ENCODE peak calls at places on chromosome 18, in six cellular contexts. C, N, Q, L, F and M are unnamed samples.

GRCh38 chr18:10499230-10499629 is 26.6 kb upstream of the NAPG start:
- DNase-seq in C (no peak), N (no peak), Q (no peak), L (no peak), F (no peak), M (no peak)

GRCh38 chr18:78770149-78771139 is 209.2 kb upstream of the SALL3 start:
- DNase-seq in C (no peak), N (no peak), Q (no peak), L (no peak), F (no peak), M (no peak)

GRCh38 chr18:74831571-74832250 is 234.0 kb downstream of the ZNF407 start:
- DNase-seq in C (no peak), N (no peak), Q (no peak), L (no peak), F (no peak), M (no peak)

GRCh38 chr18:40962784-40963183 is 992.2 kb upstream of the PIK3C3 start:
- DNase-seq in C (no peak), N (no peak), Q (no peak), L (no peak), F (no peak), M (no peak)

GRCh38 chr18:79507076-79507545 is 111.4 kb downstream of the NFATC1 start:
- DNase-seq in C (no peak), N (no peak), Q (peak; percentile 92), L (no peak), F (peak; percentile 50), M (no peak)

GRCh38 chr18:12766986-12767433 is 64.2 kb downstream of the PSMG2 start:
- DNase-seq in C (no peak), N (no peak), Q (no peak), L (peak; percentile 72), F (no peak), M (no peak)

GRCh38 chr18:10006261-10006903 is 92.6 kb downstream of the VAPA start:
- DNase-seq in C (peak; percentile 64), N (no peak), Q (peak; percentile 67), L (no peak), F (no peak), M (no peak)

GRCh38 chr18:24602156-24602555 is 141.7 kb downstream of the HRH4 start:
- DNase-seq in C (peak; percentile 3), N (no peak), Q (no peak), L (no peak), F (no peak), M (no peak)

GRCh38 chr18:64513401-64513800 is 364.5 kb upstream of the LINC00305 start:
- DNase-seq in C (no peak), N (no peak), Q (no peak), L (no peak), F (no peak), M (no peak)

GRCh38 chr18:55337153-55337552 is 250.8 kb downstream of the TCF4 start:
- DNase-seq in C (no peak), N (no peak), Q (no peak), L (no peak), F (no peak), M (no peak)

GRCh38 chr18:2312440-2312839 is 258.9 kb downstream of the METTL4 start:
- DNase-seq in C (no peak), N (no peak), Q (no peak), L (no peak), F (no peak), M (no peak)

GRCh38 chr18:44548291-44549221 is 132.1 kb upstream of the SETBP1 start:
- DNase-seq in C (peak; percentile 77), N (no peak), Q (peak; percentile 90), L (no peak), F (no peak), M (no peak)

GRCh38 chr18:3712485-3712884 is 262.5 kb downstream of the TGIF1 start:
- DNase-seq in C (no peak), N (no peak), Q (peak; percentile 19), L (no peak), F (no peak), M (no peak)

GRCh38 chr18:67300498-67300897 is 216.0 kb downstream of the DSEL start:
- DNase-seq in C (no peak), N (no peak), Q (no peak), L (no peak), F (peak; percentile 43), M (no peak)

GRCh38 chr18:79577451-79578395 is 101.9 kb upstream of the CTDP1 start:
- DNase-seq in C (peak; percentile 13), N (no peak), Q (peak; percentile 79), L (no peak), F (no peak), M (no peak)

GRCh38 chr18:76336241-76336640 is 158.8 kb downstream of the ZNF516 start:
- DNase-seq in C (no peak), N (no peak), Q (no peak), L (no peak), F (no peak), M (no peak)

GRCh38 chr18:26460449-26461091 is 87.8 kb downstream of the KCTD1 start:
- DNase-seq in C (no peak), N (no peak), Q (peak; percentile 78), L (no peak), F (no peak), M (no peak)

GRCh38 chr18:33831424-33831823 is 253.4 kb downstream of the ASXL3 start:
- DNase-seq in C (no peak), N (no peak), Q (no peak), L (no peak), F (no peak), M (no peak)

GRCh38 chr18:56756971-56757370 is 105.8 kb downstream of the WDR7 start:
- DNase-seq in C (no peak), N (no peak), Q (peak; percentile 1), L (no peak), F (no peak), M (no peak)

GRCh38 chr18:67916142-67916541 is 399.6 kb upstream of the DSEL start:
- DNase-seq in C (peak; percentile 25), N (no peak), Q (no peak), L (no peak), F (no peak), M (no peak)

GRCh38 chr18:1092228-1092627 is 187.6 kb downstream of the ADCYAP1 start:
- DNase-seq in C (no peak), N (no peak), Q (peak; percentile 9), L (peak; percentile 2), F (no peak), M (no peak)

GRCh38 chr18:79589601-79590091 is 90.0 kb upstream of the CTDP1 start:
- DNase-seq in C (no peak), N (no peak), Q (no peak), L (no peak), F (no peak), M (no peak)

GRCh38 chr18:68991281-68991680 is 193.4 kb downstream of the CCDC102B start:
- DNase-seq in C (peak; percentile 95), N (no peak), Q (peak; percentile 84), L (no peak), F (no peak), M (no peak)
- H3K27ac ChIP-seq in C (no peak overlapping the region), N (no peak overlapping the region), Q (no peak overlapping the region), L (no peak overlapping the region), F (no peak overlapping the region), M (no peak overlapping the region)

DNA sequence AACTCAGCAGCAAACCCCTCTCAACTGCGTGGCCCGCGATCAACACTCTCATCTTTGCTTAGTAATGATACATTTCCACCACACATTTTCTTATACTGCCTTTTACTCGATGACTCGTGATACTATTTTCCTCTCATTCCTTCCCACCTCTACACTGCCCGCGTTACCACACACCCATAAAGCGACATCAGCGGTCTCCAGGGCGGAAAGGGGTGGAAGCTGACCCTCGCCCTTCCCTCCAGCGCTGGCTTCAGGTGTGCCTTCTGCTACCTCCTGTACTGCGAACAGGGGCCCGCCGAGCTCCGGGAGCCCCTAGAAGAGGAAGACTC is 1.3 kb downstream of the NETO1 start:
- DNase-seq in C (no peak), N (no peak), Q (no peak), L (no peak), F (no peak), M (no peak)
- H3K4me3 ChIP-seq in C (peak overlapping the region; percentile 51), N (no peak overlapping the region), Q (peak overlapping the region; percentile 57), L (no peak overlapping the region), F (no peak overlapping the region), M (no peak overlapping the region)

DNA sequence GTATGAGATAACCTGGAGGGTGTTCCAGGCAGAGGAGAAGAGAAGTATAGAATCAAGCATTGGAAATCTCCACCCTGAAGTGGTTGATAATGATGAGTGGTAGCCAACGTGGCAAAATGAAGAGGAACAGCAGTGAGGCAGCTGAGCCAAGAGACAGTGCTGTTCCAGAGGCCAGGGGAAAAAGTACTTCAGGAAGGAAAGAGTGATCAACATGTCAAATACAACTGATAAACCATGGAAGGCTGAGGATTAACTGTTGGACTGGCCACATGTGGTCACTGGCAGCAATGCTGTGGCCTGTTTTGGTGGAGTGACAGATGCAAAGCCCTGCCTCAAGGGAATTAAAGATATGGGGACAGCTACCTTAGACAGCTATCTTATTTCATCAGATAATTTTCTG is 51.9 kb upstream of the RMP24 start:
- DNase-seq in C (no peak), N (no peak), Q (no peak), L (no peak), F (no peak), M (no peak)
- H3K27ac ChIP-seq in C (no peak overlapping the region), N (no peak overlapping the region), Q (peak overlapping the region; percentile 30), L (no peak overlapping the region), F (no peak overlapping the region), M (no peak overlapping the region)

DNA sequence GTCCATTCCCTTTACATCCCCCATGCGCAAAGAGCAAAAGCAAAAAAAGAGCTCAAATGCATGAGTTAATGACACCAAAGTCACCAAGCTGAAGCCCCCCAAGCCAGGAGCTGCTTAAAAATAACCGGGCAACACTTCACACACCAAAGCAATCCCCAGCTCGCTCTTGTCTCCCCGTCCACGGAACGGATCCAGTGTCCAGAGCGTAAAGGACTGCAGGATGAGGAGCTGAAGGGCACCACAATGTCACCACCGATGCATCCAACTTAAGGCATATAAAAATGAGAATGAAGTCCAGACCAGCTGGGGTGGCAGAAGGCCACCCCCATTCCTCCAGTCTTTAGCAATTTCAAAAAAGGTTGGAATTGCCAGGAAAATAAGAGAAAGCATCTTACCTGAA is 8.7 kb downstream of the SMAD7 start:
- DNase-seq in C (no peak), N (no peak), Q (no peak), L (no peak), F (no peak), M (no peak)
- H3K4me3 ChIP-seq in C (no peak overlapping the region), N (peak overlapping the region; percentile 49), Q (no peak overlapping the region), L (peak overlapping the region; percentile 53), F (peak overlapping the region; percentile 54), M (peak overlapping the region; percentile 80)

DNA sequence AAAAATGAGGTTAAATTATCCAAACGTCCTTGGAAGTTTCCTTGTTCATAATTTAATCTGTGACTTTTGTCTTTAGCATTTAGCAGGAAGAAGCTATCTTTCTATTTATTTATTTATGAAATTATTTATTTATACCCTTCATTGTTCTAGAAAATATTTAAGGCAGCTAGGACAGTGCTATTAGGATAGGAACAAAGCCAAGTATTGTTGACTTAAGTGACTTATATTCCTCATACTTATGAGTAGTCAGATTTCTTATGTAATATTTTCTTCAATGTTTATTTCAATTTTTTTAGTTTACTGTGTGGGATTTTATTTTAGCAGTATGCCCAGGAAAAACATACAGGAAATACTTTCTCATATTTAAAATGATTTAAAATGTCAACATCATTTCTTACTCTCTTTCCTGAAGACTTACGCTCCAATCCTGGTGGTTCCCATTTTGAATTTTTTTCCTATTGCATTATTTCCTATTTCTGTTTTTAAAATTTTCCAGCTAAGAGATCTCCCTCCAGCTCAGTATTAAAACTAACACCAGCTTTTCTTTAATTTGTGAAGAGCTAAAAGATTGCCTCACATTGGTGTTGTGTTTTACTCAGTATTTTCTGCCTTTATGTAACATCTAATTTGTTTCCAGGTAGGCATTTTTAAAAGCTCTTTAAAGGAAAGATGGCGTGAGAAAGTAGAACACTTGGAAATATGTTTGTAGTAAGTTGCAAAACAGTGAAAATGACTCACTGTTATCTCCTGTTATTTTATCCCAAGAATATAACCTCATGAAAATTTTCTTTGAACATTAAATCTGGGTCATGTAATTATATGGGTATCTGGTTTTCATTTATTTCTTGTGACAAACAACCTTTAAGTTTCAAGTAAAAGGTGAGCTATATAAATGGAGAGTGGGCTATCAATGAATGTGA is 32.2 kb downstream of the MAPRE2 start:
- DNase-seq in C (no peak), N (no peak), Q (peak; percentile 61), L (no peak), F (no peak), M (no peak)
- H3K27ac ChIP-seq in C (no peak overlapping the region), N (no peak overlapping the region), Q (no peak overlapping the region), L (no peak overlapping the region), F (no peak overlapping the region), M (no peak overlapping the region)